ENCODE peak calls at places on chromosomes 12 and 14, in four cellular contexts. C is esophagus squamous epithelium, Q is A549, V is psoas muscle. Z is an unnamed sample.

GRCh38 chr12:74381968-74382367 is 155.7 kb upstream of the ATXN7L3B start:
- DNase-seq in C (no peak), Q (no peak), V (no peak), Z (no peak)

GRCh38 chr14:100405752-100406455 is 82.8 kb downstream of the SLC25A47 start:
- DNase-seq in C (no peak), Q (no peak), V (no peak), Z (no peak)

GRCh38 chr14:88326352-88327103 is 3.5 kb upstream of the KCNK10 start:
- DNase-seq in C (no peak), Q (no peak), V (no peak), Z (no peak)

GRCh38 chr12:3992945-3993344 is 119.7 kb upstream of the PARP11 start:
- DNase-seq in C (no peak), Q (no peak), V (no peak), Z (no peak)

GRCh38 chr14:63563370-63564026 is 20.3 kb upstream of the PPP2R5E start:
- DNase-seq in C (no peak), Q (no peak), V (no peak), Z (no peak)

GRCh38 chr12:94705656-94706055 is 55.3 kb upstream of the TMCC3 start:
- DNase-seq in C (no peak), Q (no peak), V (no peak), Z (no peak)

GRCh38 chr12:43856932-43857331 is 21.1 kb downstream of the TMEM117 start:
- DNase-seq in C (no peak), Q (no peak), V (no peak), Z (no peak)

GRCh38 chr12:69163681-69164362 is 75.5 kb upstream of the CPSF6 start:
- DNase-seq in C (no peak), Q (no peak), V (no peak), Z (no peak)

GRCh38 chr14:64092940-64093339 is 201.2 kb downstream of the ESR2 start:
- DNase-seq in C (no peak), Q (no peak), V (no peak), Z (no peak)

GRCh38 chr12:115108129-115109100 is 424.4 kb upstream of the TBX3 start:
- DNase-seq in C (no peak), Q (no peak), V (no peak), Z (no peak)

GRCh38 chr12:127411981-127412380 is 855.0 kb upstream of the TMEM132C start:
- DNase-seq in C (no peak), Q (no peak), V (no peak), Z (no peak)

GRCh38 chr12:55470088-55470830 is at the start of gene OR6C70:
- DNase-seq in C (no peak), Q (no peak), V (no peak), Z (no peak)

GRCh38 chr12:53066594-53066978 is 12.6 kb downstream of the SPRYD3 start:
- DNase-seq in C (no peak), Q (no peak), V (peak; percentile 13), Z (peak; percentile 33)

GRCh38 chr14:30971586-30971985 is 53.9 kb upstream of the AP4S1 start:
- DNase-seq in C (no peak), Q (no peak), V (no peak), Z (no peak)

GRCh38 chr14:30961330-30961729 is 64.1 kb upstream of the AP4S1 start:
- DNase-seq in C (no peak), Q (no peak), V (no peak), Z (no peak)

DNA sequence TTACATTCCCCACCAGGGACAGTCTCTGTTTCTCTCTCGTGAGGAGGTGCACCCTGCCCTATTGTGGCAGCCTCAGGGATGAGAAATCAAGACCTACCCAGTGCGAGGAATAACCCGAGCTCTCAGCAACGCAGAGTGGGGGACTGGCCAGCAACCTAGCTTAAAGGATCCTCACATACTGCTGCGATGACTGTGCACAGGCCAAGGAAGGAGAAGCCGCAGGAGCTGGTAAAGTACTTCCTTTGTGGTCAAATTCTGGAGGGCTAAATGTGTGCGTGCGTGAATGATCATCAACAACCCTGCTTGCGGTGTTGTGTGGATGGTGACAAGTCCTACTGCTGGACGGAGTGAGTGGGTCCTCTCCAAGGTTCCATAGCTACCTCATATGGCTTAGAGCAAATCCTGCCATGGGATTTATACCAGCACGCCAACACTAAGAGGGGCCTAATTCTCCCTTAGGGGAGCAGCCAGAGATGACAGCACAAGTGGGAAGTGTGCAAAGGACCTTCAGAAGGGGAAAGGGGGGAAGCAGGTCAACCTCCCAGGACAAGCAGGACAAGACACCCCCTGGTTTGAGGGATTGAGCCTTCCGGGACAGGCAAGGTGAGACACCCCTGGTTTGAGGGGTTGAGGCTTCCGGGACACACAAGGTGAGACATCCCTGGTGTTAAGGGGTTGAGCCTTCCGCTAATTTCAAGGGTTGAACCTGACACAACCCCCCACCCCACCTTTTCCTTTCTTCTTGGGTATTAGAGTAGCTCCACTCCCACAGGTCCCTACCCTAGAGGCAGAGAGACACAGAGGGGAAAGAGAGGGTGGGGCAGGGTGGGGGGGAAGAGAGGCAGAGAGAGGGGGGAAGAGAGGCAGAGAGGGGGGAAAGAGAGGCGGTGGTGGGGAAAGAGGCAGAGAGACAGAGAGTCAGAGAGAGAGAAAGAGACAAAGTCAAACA is 58.8 kb upstream of the AP4S1 start:
- DNase-seq in C (no peak), Q (peak; percentile 23), V (no peak), Z (no peak)
- H3K4me3 ChIP-seq in C (no peak overlapping the region), Q (peak overlapping the region; percentile 30), V (no peak overlapping the region), Z (no peak overlapping the region)

DNA sequence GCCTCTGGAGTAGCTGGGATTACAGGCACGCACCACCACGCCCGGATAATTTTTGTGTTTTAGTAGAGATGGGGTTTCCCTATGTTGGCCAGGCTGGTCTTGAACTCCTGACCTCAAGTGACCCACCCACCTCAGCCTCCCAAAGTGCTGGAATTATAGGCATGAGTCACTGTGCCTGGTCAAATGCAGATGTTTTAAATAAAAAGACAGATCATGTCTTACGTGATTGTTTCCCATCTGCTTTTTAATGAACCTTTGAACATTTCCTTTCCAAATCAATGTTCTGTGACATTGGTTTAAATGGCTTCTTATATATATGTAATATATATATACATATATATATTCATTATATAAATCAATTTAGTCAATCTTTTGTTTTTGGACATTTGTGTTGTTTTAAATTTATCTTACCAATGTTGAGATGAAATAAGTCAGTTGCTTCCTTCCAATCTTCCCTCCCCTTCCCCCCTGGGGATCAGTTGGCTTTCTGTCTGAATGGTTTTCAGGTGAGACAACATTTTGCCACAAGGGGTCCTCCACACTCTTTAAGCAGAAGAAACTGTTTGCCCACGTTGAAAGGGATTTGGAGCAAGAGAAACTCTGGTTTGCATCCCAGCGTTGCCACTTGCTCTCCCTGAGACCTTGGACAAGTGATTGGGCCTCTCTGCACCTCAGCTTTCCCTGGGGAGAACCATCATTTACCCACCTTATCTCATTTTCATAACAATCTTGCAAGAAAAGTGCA is 47.6 kb upstream of the RBM19 start:
- DNase-seq in C (no peak), Q (no peak), V (no peak), Z (no peak)
- TF ChIP-seq CTCF in C (no peak), Q (peak; percentile 30), V (no peak), Z (no peak)

DNA sequence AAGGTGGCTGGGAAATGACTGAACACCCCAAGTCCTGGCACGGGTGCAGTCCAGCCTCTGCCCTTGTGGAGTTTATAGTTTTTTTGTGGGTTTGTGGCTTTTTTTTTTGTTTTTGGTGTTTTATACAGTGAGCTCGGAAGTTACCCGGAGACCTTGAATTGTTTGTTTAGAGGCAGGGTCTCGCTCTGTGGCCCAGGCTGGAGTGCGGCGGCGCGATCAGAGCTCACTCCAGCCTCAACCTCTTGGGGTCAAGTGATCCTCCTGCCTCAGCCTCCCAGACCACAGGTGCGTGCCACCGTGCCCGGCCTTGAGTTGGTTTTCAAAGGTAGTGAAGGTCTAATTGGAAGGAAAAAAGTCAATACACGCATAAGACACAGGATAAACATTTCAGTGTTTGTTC is 879 bp upstream of the ANHX start:
- DNase-seq in C (no peak), Q (no peak), V (no peak), Z (no peak)
- H3K9me3 ChIP-seq in C (peaks cover 70% of the 10 kb centered on the region), Q (peaks cover 68% of the 10 kb centered on the region), V (no peaks in the 10 kb centered on the region), Z (no peaks in the 10 kb centered on the region)

GRCh38 chr12:5429741-5430557 is 2.0 kb upstream of the NTF3 start:
- DNase-seq in C (no peak), Q (no peak), V (no peak), Z (no peak)
- H3K4me3 ChIP-seq in C (peak overlapping the region; percentile 67), Q (no peak overlapping the region), V (peak overlapping the region; percentile 63), Z (no peak overlapping the region)

DNA sequence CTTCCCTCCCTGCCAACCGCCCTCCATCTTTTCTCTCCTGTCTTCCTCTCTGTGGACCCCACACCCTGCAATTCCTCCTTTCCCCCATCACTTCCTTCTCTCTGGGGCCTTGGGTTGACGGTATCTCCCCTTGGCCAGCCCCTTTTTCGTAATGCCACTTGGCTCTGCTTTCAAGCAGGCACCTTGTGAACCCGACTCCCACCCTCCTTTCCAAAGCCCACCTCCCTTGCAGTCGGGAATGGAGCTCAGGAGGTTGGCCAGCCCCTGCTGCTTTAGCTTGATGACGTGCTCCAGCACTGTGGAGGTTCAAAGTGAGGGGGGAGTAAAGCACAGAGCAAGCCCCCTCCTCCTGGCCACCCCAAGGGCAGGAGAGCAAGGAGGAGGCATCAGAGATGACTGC is 103.4 kb downstream of the ZFP36L1 start:
- DNase-seq in C (no peak), Q (no peak), V (no peak), Z (peak; percentile 19)
- TF ChIP-seq CTCF in C (no peak), Q (no peak), V (no peak), Z (no peak)

GRCh38 chr14:83764656-83765055 is 1765.3 kb upstream of the FLRT2 start:
- DNase-seq in C (no peak), Q (no peak), V (no peak), Z (no peak)
- H3K9me3 ChIP-seq in C (no peaks in the 10 kb centered on the region), Q (peaks cover 3% of the 10 kb centered on the region), V (no peaks in the 10 kb centered on the region), Z (no peaks in the 10 kb centered on the region)

DNA sequence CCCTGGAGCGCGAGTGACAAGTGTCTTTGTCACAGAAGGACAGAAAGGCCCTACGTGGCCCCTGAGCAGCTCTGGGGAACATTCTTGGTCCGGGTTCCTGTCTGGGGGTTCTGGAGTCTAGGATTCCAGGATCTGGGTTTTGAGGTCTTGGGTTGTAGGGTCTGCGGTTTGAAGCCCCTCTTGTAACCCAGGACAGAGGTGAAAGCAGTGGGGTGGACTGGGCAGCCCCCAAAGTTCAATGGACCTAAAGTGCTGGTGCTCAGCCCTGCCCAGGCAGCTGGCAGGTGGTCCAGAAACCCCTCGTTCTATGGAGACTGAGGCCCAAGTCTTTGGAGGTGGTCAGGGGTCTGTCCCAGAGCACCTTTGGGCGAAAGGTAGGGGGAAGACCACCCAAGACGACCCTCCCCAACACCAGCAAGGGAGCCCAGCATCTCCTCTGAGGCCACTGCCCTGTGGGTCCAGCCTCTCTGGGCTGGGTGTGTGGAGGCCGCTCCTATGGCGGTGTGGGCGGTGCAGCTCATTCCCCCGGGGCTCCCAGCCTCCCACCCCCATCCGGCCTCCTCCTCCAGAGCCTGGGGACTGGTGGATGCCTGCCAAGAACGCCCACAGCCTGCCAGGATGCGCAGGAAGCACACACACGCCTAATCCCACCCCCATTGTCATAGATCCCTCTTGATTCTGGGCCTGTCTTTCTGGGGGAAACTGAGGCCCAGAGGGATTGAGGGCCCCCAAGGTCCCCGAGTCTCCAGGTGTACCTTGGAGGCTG is 30.2 kb upstream of the ANKRD9 start:
- DNase-seq in C (no peak), Q (no peak), V (no peak), Z (no peak)
- H3K4me3 ChIP-seq in C (no peak overlapping the region), Q (no peak overlapping the region), V (no peak overlapping the region), Z (no peak overlapping the region)

Z was measured in uterus.